ENCODE peak calls at places on chromosomes 4 and X, in ten cellular contexts. U, J, H, L, N, R, V, M, A and B are unnamed samples.

GRCh38 chrX:40945366-40945713 is 139.9 kb upstream of the USP9X start:
- ATAC-seq in R (peak), H (no peak), V (peak), J (no peak), L (no peak), U (peak), N (peak), A (peak), M (no peak), B (peak)

GRCh38 chr4:25638221-25638601 is 17.4 kb upstream of the SLC34A2 start:
- ATAC-seq in R (no peak), M (no peak), N (no peak), A (no peak), H (peak), V (no peak), L (no peak), J (no peak), U (no peak), B (no peak)

GRCh38 chr4:147799986-147800555 is 68.2 kb downstream of the ARHGAP10 start:
- ATAC-seq in A (peak), L (peak), H (peak), U (peak), R (peak), V (no peak), J (peak), M (peak), N (no peak), B (peak)

GRCh38 chr4:6268650-6269399 is 825 bp upstream of the WFS1 start:
- ATAC-seq in A (no peak), J (no peak), L (peak), R (no peak), N (peak), H (peak), U (peak), V (peak), M (peak), B (peak)

GRCh38 chrX:23434356-23434884 is 99.8 kb downstream of the PTCHD1 start:
- ATAC-seq in H (no peak), V (peak), R (no peak), U (no peak), M (no peak), L (no peak), A (peak), N (peak), J (no peak), B (no peak)

GRCh38 chr4:17030543-17030942 is 132.1 kb upstream of the LDB2 start:
- ATAC-seq in V (no peak), N (peak), R (no peak), U (no peak), L (no peak), A (no peak), M (no peak), J (no peak), H (no peak), B (no peak)

GRCh38 chr4:129046055-129046959 is 47.0 kb downstream of the SCLT1 start:
- ATAC-seq in L (no peak), N (no peak), J (peak), M (no peak), V (no peak), R (no peak), H (no peak), A (no peak), U (no peak), B (peak)

GRCh38 chr4:184313710-184314659 is 96.3 kb upstream of the ENPP6 start:
- ATAC-seq in A (no peak), M (no peak), N (peak), U (peak), R (peak), L (peak), H (peak), V (no peak), J (peak), B (no peak)

GRCh38 chr4:86838141-86838540 is 11.0 kb downstream of the SLC10A6 start:
- ATAC-seq in V (no peak), L (no peak), R (no peak), N (no peak), M (no peak), A (no peak), H (no peak), J (no peak), U (no peak), B (no peak)

GRCh38 chr4:173217727-173218126 is 49.1 kb downstream of the GALNT7 start:
- ATAC-seq in M (no peak), A (no peak), H (no peak), J (no peak), V (no peak), L (no peak), R (no peak), N (no peak), U (no peak), B (peak)

GRCh38 chrX:150635952-150636351 is 57.2 kb upstream of the MTMR1 start:
- ATAC-seq in U (no peak), V (no peak), L (no peak), H (peak), M (no peak), N (no peak), J (peak), R (no peak), A (no peak), B (peak)

GRCh38 chrX:120668357-120668756 is 38.5 kb upstream of the C1GALT1C1 start:
- ATAC-seq in N (no peak), R (no peak), V (no peak), J (peak), H (no peak), L (no peak), U (no peak), M (no peak), A (no peak), B (peak)

GRCh38 chrX:46626566-46626965 is 53.0 kb downstream of the CHST7 start:
- ATAC-seq in V (no peak), M (peak), N (no peak), H (peak), U (peak), J (peak), L (no peak), A (no peak), R (peak), B (peak)

GRCh38 chr4:25065901-25066610 is 35.3 kb upstream of the LGI2 start:
- ATAC-seq in M (no peak), R (no peak), H (no peak), L (no peak), A (peak), V (no peak), U (no peak), N (no peak), J (no peak), B (no peak)

GRCh38 chr4:128846063-128846462 is 36.6 kb downstream of the JADE1 start:
- ATAC-seq in A (peak), V (peak), R (no peak), L (no peak), N (no peak), H (no peak), J (no peak), U (no peak), M (no peak), B (no peak)

GRCh38 chr4:35649784-35650183 is 594.5 kb downstream of the ARAP2 start:
- ATAC-seq in R (no peak), L (no peak), J (no peak), V (no peak), M (no peak), U (peak), N (no peak), A (no peak), H (no peak), B (no peak)

GRCh38 chr4:7083597-7084563 is 16.0 kb upstream of the GRPEL1 start:
- ATAC-seq in L (no peak), N (no peak), V (no peak), A (peak), H (no peak), M (no peak), U (no peak), R (no peak), J (no peak), B (no peak)

GRCh38 chr4:147453561-147454141 is 27.2 kb upstream of the EDNRA start:
- ATAC-seq in V (no peak), A (no peak), N (no peak), L (no peak), J (no peak), U (no peak), R (no peak), H (no peak), M (no peak), B (no peak)

GRCh38 chrX:13123247-13123856 is 78.9 kb upstream of the FAM9C start:
- ATAC-seq in R (no peak), A (no peak), V (no peak), J (no peak), H (no peak), U (no peak), L (no peak), M (no peak), N (no peak), B (no peak)

GRCh38 chr4:52588097-52588496 is 71.0 kb downstream of the USP46 start:
- ATAC-seq in L (no peak), M (no peak), N (peak), H (no peak), R (peak), J (no peak), U (peak), V (no peak), A (peak), B (peak)

GRCh38 chr4:106473515-106473914 is 104.9 kb upstream of the GIMD1 start:
- ATAC-seq in V (no peak), H (no peak), J (no peak), A (no peak), U (no peak), M (no peak), N (no peak), R (no peak), L (no peak), B (peak)

GRCh38 chr4:142405021-142405991 is 440.8 kb downstream of the INPP4B start:
- ATAC-seq in V (peak), U (peak), M (peak), J (peak), R (peak), N (peak), H (peak), L (peak), A (peak), B (peak)

GRCh38 chr4:28225689-28226353 is 1365.2 kb downstream of the STIM2 start:
- ATAC-seq in R (no peak), L (no peak), M (no peak), J (no peak), A (no peak), U (no peak), V (no peak), H (no peak), N (no peak), B (no peak)

GRCh38 chr4:25608644-25609043 is 47.0 kb upstream of the SLC34A2 start:
- ATAC-seq in A (no peak), R (no peak), L (no peak), H (no peak), U (no peak), V (no peak), J (no peak), N (no peak), M (no peak), B (no peak)

GRCh38 chr4:108628411-108628810 is 8.0 kb downstream of the RPL34 start:
- ATAC-seq in U (no peak), M (no peak), R (no peak), H (no peak), A (no peak), V (no peak), J (no peak), N (no peak), L (no peak), B (no peak)

GRCh38 chr4:16908377-16909021 is 10.1 kb upstream of the LDB2 start:
- ATAC-seq in H (no peak), M (no peak), N (no peak), L (no peak), V (no peak), A (no peak), R (no peak), J (no peak), U (no peak), B (no peak)

GRCh38 chrX:115367956-115368355 is 78.4 kb downstream of the LUZP4 start:
- ATAC-seq in H (no peak), N (no peak), V (no peak), U (no peak), L (no peak), J (no peak), R (no peak), M (no peak), A (no peak), B (no peak)

GRCh38 chrX:39693298-39693697 is 404.5 kb downstream of the BCOR start:
- ATAC-seq in H (no peak), U (no peak), A (no peak), J (no peak), R (no peak), M (no peak), V (no peak), N (no peak), L (no peak), B (no peak)

GRCh38 chrX:119004920-119005524 is 30.6 kb downstream of the LONRF3 start:
- ATAC-seq in M (peak), R (peak), N (peak), A (peak), V (peak), J (peak), H (peak), L (peak), U (peak), B (peak)

GRCh38 chr4:26812049-26812729 is 48.5 kb upstream of the STIM2 start:
- ATAC-seq in H (no peak), M (no peak), U (no peak), J (no peak), L (no peak), N (peak), A (peak), R (no peak), V (peak), B (peak)